ENCODE peak calls at places on chromosomes 13 and 19, in eight cellular contexts. V is thoracic aorta, D is fibroblast of lung, G is kidney epithelial cell, Z is WTC11, A is Calu3, C is lower leg skin, U is lower lobe of right lung. W is an unnamed sample.

GRCh38 chr13:100533588-100534041 is 55.0 kb downstream of the GGACT start:
- DNase-seq in V (no peak), D (no peak), G (no peak), Z (no peak), A (no peak), C (no peak), U (peak; percentile 61), W (no peak)

GRCh38 chr13:42600943-42601342 is 27.0 kb downstream of the TNFSF11 start:
- DNase-seq in V (no peak), D (peak; percentile 9), G (no peak), Z (no peak), A (no peak), C (no peak), U (no peak), W (no peak)

GRCh38 chr19:42286349-42287016 is 15.4 kb upstream of the PRR19 start:
- DNase-seq in V (no peak), D (peak; percentile 42), G (no peak), Z (no peak), A (no peak), C (peak; percentile 89), U (no peak), W (no peak)

GRCh38 chr19:53906211-53907192 is 2.6 kb upstream of the CACNG7 start:
- DNase-seq in V (no peak), D (no peak), G (no peak), Z (peak; percentile 89), A (peak; percentile 86), C (no peak), U (peak; percentile 73), W (no peak)

GRCh38 chr19:29671393-29672076 is 6.3 kb downstream of the PLEKHF1 start:
- DNase-seq in V (peak; percentile 39), D (peak; percentile 64), G (no peak), Z (no peak), A (peak; percentile 69), C (peak; percentile 89), U (peak; percentile 78), W (no peak)

GRCh38 chr13:60329221-60329983 is 67.6 kb upstream of the TDRD3 start:
- DNase-seq in V (no peak), D (peak; percentile 29), G (no peak), Z (peak; percentile 71), A (peak; percentile 19), C (no peak), U (peak; percentile 48), W (no peak)

GRCh38 chr13:46160474-46161066 is 21.4 kb downstream of the LCP1 start:
- DNase-seq in V (no peak), D (peak; percentile 40), G (peak; percentile 23), Z (no peak), A (peak; percentile 18), C (no peak), U (no peak), W (no peak)

GRCh38 chr13:52447815-52448552 is 2.5 kb downstream of the VPS36 start:
- DNase-seq in V (no peak), D (peak; percentile 13), G (no peak), Z (no peak), A (no peak), C (no peak), U (no peak), W (no peak)

GRCh38 chr19:21022996-21023395 is 2.5 kb downstream of the ZNF430 start:
- DNase-seq in V (no peak), D (peak; percentile 85), G (peak; percentile 67), Z (no peak), A (no peak), C (no peak), U (no peak), W (no peak)

GRCh38 chr13:25980255-25980654 is 71.6 kb downstream of the SHISA2 start:
- DNase-seq in V (no peak), D (peak; percentile 10), G (no peak), Z (peak; percentile 58), A (peak; percentile 50), C (no peak), U (no peak), W (no peak)

GRCh38 chr19:32652893-32653625 is 21.9 kb downstream of the ANKRD27 start:
- DNase-seq in V (no peak), D (peak; percentile 78), G (no peak), Z (no peak), A (peak; percentile 71), C (no peak), U (peak; percentile 79), W (no peak)

GRCh38 chr19:8849232-8849631 is 17.1 kb downstream of the MBD3L1 start:
- DNase-seq in V (no peak), D (no peak), G (no peak), Z (no peak), A (no peak), C (no peak), U (no peak), W (no peak)

GRCh38 chr13:32881792-32882175 is 134.4 kb upstream of the KL start:
- DNase-seq in V (no peak), D (no peak), G (no peak), Z (no peak), A (no peak), C (no peak), U (no peak), W (no peak)

GRCh38 chr19:5687360-5688198 is 2.5 kb upstream of the RPL36 start:
- DNase-seq in V (no peak), D (no peak), G (no peak), Z (no peak), A (no peak), C (no peak), U (peak; percentile 55), W (no peak)

GRCh38 chr13:80386592-80386991 is 45.7 kb upstream of the SPRY2 start:
- DNase-seq in V (no peak), D (no peak), G (no peak), Z (no peak), A (no peak), C (no peak), U (no peak), W (no peak)

GRCh38 chr13:74280795-74281490 is 146.7 kb upstream of the KLF12 start:
- DNase-seq in V (no peak), D (peak; percentile 75), G (no peak), Z (no peak), A (no peak), C (no peak), U (no peak), W (no peak)

GRCh38 chr19:48726573-48726972 is 7.0 kb upstream of the MAMSTR start:
- DNase-seq in V (no peak), D (no peak), G (no peak), Z (no peak), A (no peak), C (no peak), U (no peak), W (peak; percentile 82)

GRCh38 chr19:23118400-23118799 is 1.6 kb downstream of the ZNF730 start:
- DNase-seq in V (no peak), D (no peak), G (no peak), Z (peak; percentile 24), A (no peak), C (no peak), U (no peak), W (no peak)

GRCh38 chr19:58196911-58197616 is 14.2 kb downstream of the ZNF274 start:
- DNase-seq in V (no peak), D (peak; percentile 36), G (no peak), Z (no peak), A (no peak), C (no peak), U (no peak), W (no peak)

GRCh38 chr19:49588370-49589122 is 2.4 kb upstream of the PRR12 start:
- DNase-seq in V (no peak), D (no peak), G (no peak), Z (no peak), A (no peak), C (no peak), U (no peak), W (no peak)

GRCh38 chr13:44876782-44877324 is 112.4 kb downstream of the NUFIP1 start:
- DNase-seq in V (no peak), D (no peak), G (no peak), Z (peak; percentile 90), A (no peak), C (no peak), U (no peak), W (no peak)

GRCh38 chr13:44874176-44874575 is 115.1 kb downstream of the NUFIP1 start:
- DNase-seq in V (no peak), D (no peak), G (no peak), Z (no peak), A (no peak), C (peak; percentile 75), U (no peak), W (no peak)

GRCh38 chr13:44884076-44884729 is 105.1 kb downstream of the NUFIP1 start:
- DNase-seq in V (no peak), D (peak; percentile 83), G (no peak), Z (no peak), A (no peak), C (no peak), U (no peak), W (no peak)

GRCh38 chr13:44874886-44875630 is 114.2 kb downstream of the NUFIP1 start:
- DNase-seq in V (no peak), D (peak; percentile 57), G (no peak), Z (no peak), A (no peak), C (peak; percentile 52), U (no peak), W (no peak)

DNA sequence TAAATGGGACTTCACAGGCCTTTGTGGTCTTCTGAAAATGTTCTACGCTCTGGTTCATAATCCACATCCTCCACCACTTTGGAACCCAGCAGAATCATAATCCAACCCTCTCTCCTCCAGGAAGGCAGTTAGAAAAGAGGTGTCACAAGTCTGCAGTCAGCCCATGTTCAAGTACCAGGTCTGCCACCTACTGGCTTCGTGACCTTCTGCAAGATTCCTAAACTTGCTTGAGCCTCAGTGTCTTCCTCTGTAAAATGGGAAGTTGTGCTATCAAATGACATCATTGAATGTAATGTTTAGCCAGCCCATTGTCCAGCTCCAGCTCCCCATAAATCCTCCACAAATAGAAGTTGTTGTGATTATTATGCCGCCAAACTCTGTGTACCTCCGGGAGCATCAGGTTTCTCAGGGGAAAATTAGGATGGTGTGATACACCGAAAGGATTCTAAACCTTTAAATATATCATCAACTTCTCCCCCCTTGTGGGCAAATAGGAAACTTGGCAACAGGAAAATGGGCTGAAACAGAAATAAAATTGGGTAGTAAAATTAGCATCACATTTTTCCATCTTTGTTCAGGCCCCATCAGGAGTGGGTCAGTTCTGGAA is 109.7 kb downstream of the NUFIP1 start:
- DNase-seq in V (no peak), D (peak; percentile 60), G (no peak), Z (no peak), A (peak; percentile 15), C (no peak), U (no peak), W (no peak)
- TF ChIP-seq CTCF in V (no peak), D (peak; percentile 51), G (peak; percentile 58), Z (no peak), A (no peak), C (no peak), U (peak; percentile 37), W (no peak)

GRCh38 chr13:112839347-112840105 is 129.5 kb upstream of the MCF2L start:
- DNase-seq in V (no peak), D (peak; percentile 46), G (no peak), Z (no peak), A (no peak), C (peak; percentile 34), U (no peak), W (no peak)
- TF ChIP-seq CTCF in V (no peak), D (no peak), G (no peak), Z (no peak), A (no peak), C (no peak), U (no peak), W (no peak)

GRCh38 chr13:82356667-82357066 is 1525.6 kb downstream of the SLITRK1 start:
- DNase-seq in V (no peak), D (no peak), G (no peak), Z (no peak), A (no peak), C (no peak), U (no peak), W (no peak)
- TF ChIP-seq CTCF in V (no peak), D (peak; percentile 17), G (no peak), Z (no peak), A (no peak), C (no peak), U (no peak), W (no peak)

GRCh38 chr19:56725829-56726424 is 54.4 kb upstream of the ZNF835 start:
- DNase-seq in V (no peak), D (no peak), G (no peak), Z (no peak), A (no peak), C (no peak), U (no peak), W (no peak)
- TF ChIP-seq CTCF in V (no peak), D (peak; percentile 8), G (no peak), Z (no peak), A (no peak), C (no peak), U (peak; percentile 19), W (no peak)